ENCODE peak calls at places on chromosomes 1 and 21, in five cellular contexts. S is stimulated activated effector memory CD8-positive, alpha-beta T cell treated with anti-CD3 and anti-CD28 coated beads, Interleukin-12 subunit alpha, Interleukin-12 subunit beta, amount 100 ng/mL, for 72 hours; F is dorsolateral prefrontal cortex; I is WERI-Rb-1; L is HTR-8/SVneo. Y is an unnamed sample.

GRCh38 chr1:41740630-41741239 is 178.0 kb downstream of the HIVEP3 start:
- DNase-seq in S (no peak), F (no peak), I (no peak), L (no peak), Y (no peak)

GRCh38 chr1:204356997-204357396 is 2.7 kb downstream of the PLEKHA6 start:
- DNase-seq in S (no peak), F (no peak), I (no peak), L (no peak), Y (no peak)

GRCh38 chr1:204870165-204870912 is at the start of gene NFASC:
- DNase-seq in S (no peak), F (peak), I (no peak), L (no peak), Y (peak)

GRCh38 chr1:5711079-5711478 is 281.1 kb downstream of the NPHP4 start:
- DNase-seq in S (no peak), F (no peak), I (no peak), L (no peak), Y (no peak)

GRCh38 chr1:116405241-116406135 is 32.4 kb downstream of the ATP1A1 start:
- DNase-seq in S (no peak), F (no peak), I (no peak), L (no peak), Y (no peak)

GRCh38 chr1:1072849-1073742 is 1.0 kb downstream of the RNF223 start:
- DNase-seq in S (no peak), F (no peak), I (no peak), L (no peak), Y (no peak)

GRCh38 chr1:107250169-107250568 is 109.3 kb downstream of the NTNG1 start:
- DNase-seq in S (no peak), F (no peak), I (no peak), L (no peak), Y (no peak)

GRCh38 chr1:3069491-3070303 is 694 bp downstream of the PRDM16 start:
- DNase-seq in S (no peak), F (peak), I (peak), L (peak), Y (no peak)

GRCh38 chr1:159838715-159839114 is 12.0 kb downstream of the SLAMF8 start:
- DNase-seq in S (no peak), F (no peak), I (no peak), L (no peak), Y (no peak)

GRCh38 chr1:110872745-110873435 is at the start of gene CD53:
- DNase-seq in S (no peak), F (no peak), I (no peak), L (no peak), Y (no peak)

GRCh38 chr1:171754381-171754705 is 12.5 kb upstream of the VAMP4 start:
- DNase-seq in S (no peak), F (no peak), I (peak), L (no peak), Y (no peak)

GRCh38 chr21:36207577-36208320 is 51.1 kb downstream of the DOP1B start:
- DNase-seq in S (no peak), F (no peak), I (no peak), L (peak), Y (no peak)

GRCh38 chr1:43533615-43534014 is 2.9 kb downstream of the PTPRF start:
- DNase-seq in S (no peak), F (no peak), I (no peak), L (no peak), Y (no peak)

GRCh38 chr1:205664399-205665108 is 15.8 kb downstream of the SLC45A3 start:
- DNase-seq in S (no peak), F (no peak), I (peak), L (no peak), Y (no peak)

GRCh38 chr1:110057963-110058518 is 12.4 kb downstream of the ALX3 start:
- DNase-seq in S (no peak), F (no peak), I (no peak), L (no peak), Y (no peak)

GRCh38 chr21:42986125-42986783 is 11.9 kb downstream of the PKNOX1 start:
- DNase-seq in S (no peak), F (no peak), I (no peak), L (no peak), Y (no peak)

GRCh38 chr1:210438928-210439841 is 110.5 kb downstream of the HHAT start:
- DNase-seq in S (no peak), F (no peak), I (no peak), L (peak), Y (no peak)

GRCh38 chr1:151368000-151368744 is 4.3 kb downstream of the SELENBP1 start:
- DNase-seq in S (no peak), F (no peak), I (no peak), L (no peak), Y (no peak)

GRCh38 chr1:200211157-200211556 is 183.6 kb downstream of the NR5A2 start:
- DNase-seq in S (no peak), F (no peak), I (no peak), L (no peak), Y (no peak)

GRCh38 chr1:19682257-19682656 is 17.6 kb downstream of the HTR6 start:
- DNase-seq in S (no peak), F (no peak), I (no peak), L (no peak), Y (no peak)

GRCh38 chr21:29218749-29219148 is 80.0 kb upstream of the BACH1 start:
- DNase-seq in S (no peak), F (no peak), I (no peak), L (no peak), Y (no peak)

GRCh38 chr1:236060286-236060685 is 4.6 kb downstream of the NID1 start:
- DNase-seq in S (no peak), F (no peak), I (no peak), L (no peak), Y (no peak)

GRCh38 chr1:18541046-18541795 is 60.5 kb downstream of the KLHDC7A start:
- DNase-seq in S (no peak), F (peak), I (no peak), L (no peak), Y (no peak)

GRCh38 chr1:166814611-166815010 is 24.7 kb upstream of the POGK start:
- DNase-seq in S (no peak), F (no peak), I (no peak), L (no peak), Y (no peak)

GRCh38 chr1:234918216-234918841 is 210.3 kb downstream of the TOMM20 start:
- DNase-seq in S (no peak), F (no peak), I (no peak), L (no peak), Y (no peak)

GRCh38 chr21:32083175-32083574 is 195.7 kb downstream of the MIS18A start:
- DNase-seq in S (no peak), F (no peak), I (no peak), L (no peak), Y (no peak)

GRCh38 chr1:189435398-189435797 is 1042.3 kb downstream of the BRINP3 start:
- DNase-seq in S (no peak), F (no peak), I (no peak), L (no peak), Y (no peak)

GRCh38 chr1:228408869-228409805 is 2.5 kb upstream of the TRIM11 start:
- DNase-seq in S (no peak), F (peak), I (no peak), L (no peak), Y (peak)

GRCh38 chr1:162631546-162632233 is 574 bp upstream of the DDR2 start:
- DNase-seq in S (no peak), F (no peak), I (no peak), L (peak), Y (no peak)

GRCh38 chr1:55894521-55894920 is 679.4 kb upstream of the USP24 start:
- DNase-seq in S (no peak), F (no peak), I (no peak), L (no peak), Y (no peak)

GRCh38 chr1:218521414-218522169 is 176.5 kb downstream of the TGFB2 start:
- DNase-seq in S (peak), F (no peak), I (peak), L (peak), Y (no peak)

GRCh38 chr1:28144203-28145135 is 32.0 kb downstream of the PTAFR start:
- DNase-seq in S (no peak), F (peak), I (no peak), L (peak), Y (no peak)

GRCh38 chr1:161330346-161330745 is 16.2 kb downstream of the SDHC start:
- DNase-seq in S (no peak), F (no peak), I (no peak), L (no peak), Y (no peak)

GRCh38 chr21:28675265-28676041 is 317.2 kb downstream of the LTN1 start:
- DNase-seq in S (no peak), F (no peak), I (no peak), L (no peak), Y (no peak)